ENCODE peak calls at places on chromosomes 16 and 17, in nine cellular contexts. One of them, this sample, is unnamed.

GRCh38 chr16:73053379-73054130 is 5.6 kb upstream of the ZFHX3 start:
- DNase-seq in small intestine: no peak
- DNase-seq in CD4-positive, CD25-positive, alpha-beta regulatory T cell: no peak
- DNase-seq in MCF 10A: peak
- DNase-seq in hepatocyte: no peak
- DNase-seq in NCI-H510A: no peak
- DNase-seq in SHP77: peak
- DNase-seq in foreskin melanocyte: no peak
- DNase-seq in NCI-H1092: peak
- DNase-seq in this sample: no peak

GRCh38 chr17:15930426-15930825 is 14.5 kb upstream of the ADORA2B start:
- DNase-seq in foreskin melanocyte: no peak
- DNase-seq in SHP77: no peak
- DNase-seq in small intestine: no peak
- DNase-seq in MCF 10A: no peak
- DNase-seq in NCI-H510A: no peak
- DNase-seq in hepatocyte: no peak
- DNase-seq in NCI-H1092: no peak
- DNase-seq in CD4-positive, CD25-positive, alpha-beta regulatory T cell: no peak
- DNase-seq in this sample: no peak

GRCh38 chr16:316741-317464 is 33.9 kb downstream of the PDIA2 start:
- DNase-seq in MCF 10A: no peak
- DNase-seq in foreskin melanocyte: no peak
- DNase-seq in NCI-H1092: no peak
- DNase-seq in NCI-H510A: no peak
- DNase-seq in small intestine: no peak
- DNase-seq in SHP77: no peak
- DNase-seq in hepatocyte: no peak
- DNase-seq in CD4-positive, CD25-positive, alpha-beta regulatory T cell: no peak
- DNase-seq in this sample: no peak

GRCh38 chr16:46789499-46790414 is 41.2 kb downstream of the C16orf87 start:
- DNase-seq in MCF 10A: peak
- DNase-seq in NCI-H510A: no peak
- DNase-seq in SHP77: no peak
- DNase-seq in CD4-positive, CD25-positive, alpha-beta regulatory T cell: peak
- DNase-seq in hepatocyte: peak
- DNase-seq in small intestine: peak
- DNase-seq in NCI-H1092: no peak
- DNase-seq in foreskin melanocyte: peak
- DNase-seq in this sample: peak

GRCh38 chr16:70438325-70438982 is 446 bp downstream of the ST3GAL2 start:
- DNase-seq in CD4-positive, CD25-positive, alpha-beta regulatory T cell: no peak
- DNase-seq in foreskin melanocyte: no peak
- DNase-seq in NCI-H1092: no peak
- DNase-seq in hepatocyte: no peak
- DNase-seq in SHP77: no peak
- DNase-seq in MCF 10A: no peak
- DNase-seq in small intestine: no peak
- DNase-seq in NCI-H510A: no peak
- DNase-seq in this sample: no peak

GRCh38 chr16:78072275-78072674 is 27.2 kb upstream of the WWOX start:
- DNase-seq in small intestine: no peak
- DNase-seq in MCF 10A: no peak
- DNase-seq in hepatocyte: peak
- DNase-seq in NCI-H1092: no peak
- DNase-seq in CD4-positive, CD25-positive, alpha-beta regulatory T cell: no peak
- DNase-seq in SHP77: no peak
- DNase-seq in foreskin melanocyte: no peak
- DNase-seq in NCI-H510A: no peak
- DNase-seq in this sample: no peak

GRCh38 chr16:4344659-4345438 is 6.3 kb downstream of the PAM16 start:
- DNase-seq in SHP77: peak
- DNase-seq in CD4-positive, CD25-positive, alpha-beta regulatory T cell: no peak
- DNase-seq in foreskin melanocyte: peak
- DNase-seq in NCI-H510A: peak
- DNase-seq in MCF 10A: no peak
- DNase-seq in hepatocyte: no peak
- DNase-seq in small intestine: no peak
- DNase-seq in NCI-H1092: peak
- DNase-seq in this sample: no peak

GRCh38 chr16:67433131-67433719 is 2.3 kb downstream of the HSD11B2 start:
- DNase-seq in MCF 10A: no peak
- DNase-seq in CD4-positive, CD25-positive, alpha-beta regulatory T cell: no peak
- DNase-seq in SHP77: no peak
- DNase-seq in small intestine: no peak
- DNase-seq in NCI-H510A: no peak
- DNase-seq in NCI-H1092: no peak
- DNase-seq in foreskin melanocyte: no peak
- DNase-seq in hepatocyte: no peak
- DNase-seq in this sample: no peak

GRCh38 chr17:73272906-73273218 is 11.2 kb upstream of the CPSF4L start:
- DNase-seq in SHP77: no peak
- DNase-seq in NCI-H510A: no peak
- DNase-seq in hepatocyte: no peak
- DNase-seq in NCI-H1092: no peak
- DNase-seq in small intestine: no peak
- DNase-seq in CD4-positive, CD25-positive, alpha-beta regulatory T cell: no peak
- DNase-seq in MCF 10A: no peak
- DNase-seq in foreskin melanocyte: peak
- DNase-seq in this sample: no peak

GRCh38 chr16:24761526-24761925 is 32.1 kb downstream of the TNRC6A start:
- DNase-seq in MCF 10A: no peak
- DNase-seq in hepatocyte: no peak
- DNase-seq in small intestine: no peak
- DNase-seq in NCI-H510A: no peak
- DNase-seq in SHP77: no peak
- DNase-seq in foreskin melanocyte: peak
- DNase-seq in NCI-H1092: no peak
- DNase-seq in CD4-positive, CD25-positive, alpha-beta regulatory T cell: no peak
- DNase-seq in this sample: no peak

GRCh38 chr17:62186841-62187240 is 121.8 kb upstream of the MED13 start:
- DNase-seq in CD4-positive, CD25-positive, alpha-beta regulatory T cell: no peak
- DNase-seq in NCI-H1092: no peak
- DNase-seq in NCI-H510A: no peak
- DNase-seq in small intestine: peak
- DNase-seq in MCF 10A: no peak
- DNase-seq in hepatocyte: no peak
- DNase-seq in SHP77: no peak
- DNase-seq in foreskin melanocyte: no peak
- DNase-seq in this sample: no peak

GRCh38 chr17:74240637-74241036 is 27.3 kb downstream of the TTYH2 start:
- DNase-seq in SHP77: no peak
- DNase-seq in NCI-H1092: no peak
- DNase-seq in small intestine: no peak
- DNase-seq in MCF 10A: no peak
- DNase-seq in hepatocyte: peak
- DNase-seq in foreskin melanocyte: no peak
- DNase-seq in NCI-H510A: no peak
- DNase-seq in CD4-positive, CD25-positive, alpha-beta regulatory T cell: no peak
- DNase-seq in this sample: no peak

GRCh38 chr16:72247821-72248253 is 75.9 kb upstream of the PMFBP1 start:
- DNase-seq in hepatocyte: no peak
- DNase-seq in NCI-H1092: no peak
- DNase-seq in foreskin melanocyte: no peak
- DNase-seq in SHP77: no peak
- DNase-seq in NCI-H510A: no peak
- DNase-seq in small intestine: no peak
- DNase-seq in CD4-positive, CD25-positive, alpha-beta regulatory T cell: no peak
- DNase-seq in MCF 10A: peak
- DNase-seq in this sample: no peak

GRCh38 chr17:81046770-81047359 is 11.9 kb downstream of the BAIAP2 start:
- DNase-seq in NCI-H1092: no peak
- DNase-seq in CD4-positive, CD25-positive, alpha-beta regulatory T cell: no peak
- DNase-seq in hepatocyte: no peak
- DNase-seq in MCF 10A: no peak
- DNase-seq in NCI-H510A: no peak
- DNase-seq in foreskin melanocyte: no peak
- DNase-seq in small intestine: no peak
- DNase-seq in SHP77: no peak
- DNase-seq in this sample: no peak

GRCh38 chr16:49620158-49620867 is 235.6 kb downstream of the ZNF423 start:
- DNase-seq in hepatocyte: peak
- DNase-seq in small intestine: no peak
- DNase-seq in SHP77: no peak
- DNase-seq in NCI-H510A: no peak
- DNase-seq in MCF 10A: peak
- DNase-seq in foreskin melanocyte: no peak
- DNase-seq in CD4-positive, CD25-positive, alpha-beta regulatory T cell: no peak
- DNase-seq in NCI-H1092: no peak
- DNase-seq in this sample: no peak

GRCh38 chr16:88633684-88634140 is 4.7 kb upstream of the IL17C start:
- DNase-seq in hepatocyte: peak
- DNase-seq in SHP77: peak
- DNase-seq in small intestine: peak
- DNase-seq in CD4-positive, CD25-positive, alpha-beta regulatory T cell: peak
- DNase-seq in MCF 10A: peak
- DNase-seq in NCI-H1092: no peak
- DNase-seq in NCI-H510A: no peak
- DNase-seq in foreskin melanocyte: no peak
- DNase-seq in this sample: peak

GRCh38 chr16:84197487-84198128 is 6.7 kb downstream of the ADAD2 start:
- DNase-seq in NCI-H510A: no peak
- DNase-seq in small intestine: no peak
- DNase-seq in NCI-H1092: no peak
- DNase-seq in MCF 10A: no peak
- DNase-seq in hepatocyte: no peak
- DNase-seq in SHP77: no peak
- DNase-seq in foreskin melanocyte: no peak
- DNase-seq in CD4-positive, CD25-positive, alpha-beta regulatory T cell: no peak
- DNase-seq in this sample: no peak

GRCh38 chr17:4147751-4148310 is 4.8 kb downstream of the CYB5D2 start:
- DNase-seq in NCI-H510A: no peak
- DNase-seq in SHP77: no peak
- DNase-seq in hepatocyte: no peak
- DNase-seq in MCF 10A: peak
- DNase-seq in small intestine: no peak
- DNase-seq in foreskin melanocyte: no peak
- DNase-seq in NCI-H1092: no peak
- DNase-seq in CD4-positive, CD25-positive, alpha-beta regulatory T cell: no peak
- DNase-seq in this sample: no peak

GRCh38 chr16:26391833-26392232 is 674.9 kb upstream of the C16orf82 start:
- DNase-seq in SHP77: peak
- DNase-seq in small intestine: no peak
- DNase-seq in NCI-H510A: no peak
- DNase-seq in MCF 10A: no peak
- DNase-seq in CD4-positive, CD25-positive, alpha-beta regulatory T cell: no peak
- DNase-seq in hepatocyte: no peak
- DNase-seq in foreskin melanocyte: no peak
- DNase-seq in NCI-H1092: no peak
- DNase-seq in this sample: no peak

GRCh38 chr16:31076319-31076718 is 2.1 kb downstream of the ZNF646 start:
- DNase-seq in hepatocyte: peak
- DNase-seq in SHP77: no peak
- DNase-seq in CD4-positive, CD25-positive, alpha-beta regulatory T cell: no peak
- DNase-seq in MCF 10A: no peak
- DNase-seq in small intestine: no peak
- DNase-seq in NCI-H1092: no peak
- DNase-seq in NCI-H510A: no peak
- DNase-seq in foreskin melanocyte: no peak
- DNase-seq in this sample: no peak

GRCh38 chr16:70729292-70729691 is 43.4 kb upstream of the MTSS2 start:
- DNase-seq in NCI-H510A: no peak
- DNase-seq in NCI-H1092: no peak
- DNase-seq in CD4-positive, CD25-positive, alpha-beta regulatory T cell: no peak
- DNase-seq in small intestine: no peak
- DNase-seq in hepatocyte: no peak
- DNase-seq in SHP77: no peak
- DNase-seq in MCF 10A: no peak
- DNase-seq in foreskin melanocyte: no peak
- DNase-seq in this sample: no peak

GRCh38 chr16:10828851-10829331 is 10.3 kb upstream of the TVP23A start:
- DNase-seq in SHP77: no peak
- DNase-seq in foreskin melanocyte: peak
- DNase-seq in MCF 10A: peak
- DNase-seq in small intestine: peak
- DNase-seq in CD4-positive, CD25-positive, alpha-beta regulatory T cell: no peak
- DNase-seq in hepatocyte: peak
- DNase-seq in NCI-H510A: no peak
- DNase-seq in NCI-H1092: peak
- DNase-seq in this sample: no peak

GRCh38 chr16:2082171-2082982 is 34.6 kb downstream of the TSC2 start:
- DNase-seq in hepatocyte: no peak
- DNase-seq in CD4-positive, CD25-positive, alpha-beta regulatory T cell: no peak
- DNase-seq in MCF 10A: no peak
- DNase-seq in SHP77: no peak
- DNase-seq in foreskin melanocyte: no peak
- DNase-seq in NCI-H510A: peak
- DNase-seq in NCI-H1092: peak
- DNase-seq in small intestine: no peak
- DNase-seq in this sample: no peak

GRCh38 chr17:19274893-19275292 is 37.7 kb downstream of the EPN2 start:
- DNase-seq in foreskin melanocyte: no peak
- DNase-seq in SHP77: no peak
- DNase-seq in small intestine: no peak
- DNase-seq in CD4-positive, CD25-positive, alpha-beta regulatory T cell: no peak
- DNase-seq in NCI-H510A: no peak
- DNase-seq in MCF 10A: no peak
- DNase-seq in hepatocyte: no peak
- DNase-seq in NCI-H1092: no peak
- DNase-seq in this sample: no peak

GRCh38 chr17:13531701-13532100 is 70.0 kb downstream of the HS3ST3A1 start:
- DNase-seq in CD4-positive, CD25-positive, alpha-beta regulatory T cell: no peak
- DNase-seq in SHP77: no peak
- DNase-seq in hepatocyte: no peak
- DNase-seq in MCF 10A: no peak
- DNase-seq in small intestine: no peak
- DNase-seq in foreskin melanocyte: no peak
- DNase-seq in NCI-H510A: no peak
- DNase-seq in NCI-H1092: no peak
- DNase-seq in this sample: no peak

GRCh38 chr17:48336986-48337385 is 93.0 kb downstream of the SKAP1 start:
- DNase-seq in NCI-H1092: no peak
- DNase-seq in NCI-H510A: no peak
- DNase-seq in foreskin melanocyte: no peak
- DNase-seq in MCF 10A: no peak
- DNase-seq in SHP77: no peak
- DNase-seq in hepatocyte: no peak
- DNase-seq in small intestine: no peak
- DNase-seq in CD4-positive, CD25-positive, alpha-beta regulatory T cell: no peak
- DNase-seq in this sample: no peak

GRCh38 chr16:89187337-89188063 is 12.8 kb downstream of the SLC22A31 start:
- DNase-seq in NCI-H1092: no peak
- DNase-seq in MCF 10A: no peak
- DNase-seq in NCI-H510A: no peak
- DNase-seq in foreskin melanocyte: peak
- DNase-seq in SHP77: no peak
- DNase-seq in CD4-positive, CD25-positive, alpha-beta regulatory T cell: peak
- DNase-seq in hepatocyte: no peak
- DNase-seq in small intestine: no peak
- DNase-seq in this sample: peak

GRCh38 chr16:1327619-1327947 is 5.9 kb upstream of the BAIAP3 start:
- DNase-seq in MCF 10A: no peak
- DNase-seq in small intestine: no peak
- DNase-seq in foreskin melanocyte: no peak
- DNase-seq in hepatocyte: no peak
- DNase-seq in NCI-H510A: no peak
- DNase-seq in SHP77: no peak
- DNase-seq in NCI-H1092: no peak
- DNase-seq in CD4-positive, CD25-positive, alpha-beta regulatory T cell: no peak
- DNase-seq in this sample: no peak

GRCh38 chr16:17476414-17477259 is 5.9 kb upstream of the XYLT1 start:
- DNase-seq in NCI-H1092: peak
- DNase-seq in NCI-H510A: peak
- DNase-seq in hepatocyte: peak
- DNase-seq in foreskin melanocyte: no peak
- DNase-seq in small intestine: peak
- DNase-seq in SHP77: peak
- DNase-seq in MCF 10A: peak
- DNase-seq in CD4-positive, CD25-positive, alpha-beta regulatory T cell: peak
- DNase-seq in this sample: no peak

GRCh38 chr16:27403601-27403992 is 1.6 kb downstream of the IL21R start:
- DNase-seq in hepatocyte: no peak
- DNase-seq in CD4-positive, CD25-positive, alpha-beta regulatory T cell: no peak
- DNase-seq in SHP77: no peak
- DNase-seq in NCI-H1092: no peak
- DNase-seq in MCF 10A: no peak
- DNase-seq in foreskin melanocyte: no peak
- DNase-seq in NCI-H510A: no peak
- DNase-seq in small intestine: no peak
- DNase-seq in this sample: no peak